ENCODE peak calls at places on chromosome 6, in five cellular contexts. I is endothelial cell, L is psoas muscle, E is heart left ventricle, Q is heart right ventricle. J is an unnamed sample.

GRCh38 chr6:6895929-6896328 is 211.8 kb upstream of the RREB1 start:
- DNase-seq in I (no peak), L (no peak), E (no peak), Q (no peak), J (no peak)

GRCh38 chr6:109406196-109406595 is 23.9 kb upstream of the CD164 start:
- DNase-seq in I (no peak), L (no peak), E (no peak), Q (no peak), J (no peak)

GRCh38 chr6:125236536-125237327 is 65.0 kb downstream of the HDDC2 start:
- DNase-seq in I (no peak), L (no peak), E (no peak), Q (no peak), J (no peak)

GRCh38 chr6:56359201-56359899 is 112.0 kb upstream of the COL21A1 start:
- DNase-seq in I (peak; percentile 67), L (no peak), E (peak; percentile 60), Q (no peak), J (peak; percentile 51)

GRCh38 chr6:111462770-111463391 is 20.1 kb downstream of the REV3L start:
- DNase-seq in I (no peak), L (no peak), E (no peak), Q (no peak), J (no peak)

GRCh38 chr6:34656378-34657036 is 40.1 kb downstream of the ILRUN start:
- DNase-seq in I (no peak), L (no peak), E (no peak), Q (no peak), J (no peak)

GRCh38 chr6:69069881-69070280 is 434.8 kb downstream of the ADGRB3 start:
- DNase-seq in I (no peak), L (no peak), E (no peak), Q (no peak), J (no peak)

GRCh38 chr6:162379762-162380409 is 347.7 kb downstream of the PRKN start:
- DNase-seq in I (no peak), L (no peak), E (no peak), Q (no peak), J (no peak)

GRCh38 chr6:36266913-36267644 is 2.8 kb upstream of the PNPLA1 start:
- DNase-seq in I (no peak), L (no peak), E (no peak), Q (no peak), J (no peak)

GRCh38 chr6:107670792-107671199 is 153.3 kb downstream of the SCML4 start:
- DNase-seq in I (peak; percentile 63), L (peak; percentile 78), E (peak; percentile 75), Q (peak; percentile 42), J (no peak)

GRCh38 chr6:63352587-63353281 is 33.0 kb upstream of the LGSN start:
- DNase-seq in I (peak; percentile 15), L (no peak), E (no peak), Q (no peak), J (no peak)

GRCh38 chr6:63353282-63353630 is 33.5 kb upstream of the LGSN start:
- DNase-seq in I (no peak), L (no peak), E (no peak), Q (no peak), J (no peak)

GRCh38 chr6:63349401-63349800 is 29.6 kb upstream of the LGSN start:
- DNase-seq in I (no peak), L (no peak), E (no peak), Q (no peak), J (no peak)

GRCh38 chr6:63348836-63349235 is 29.1 kb upstream of the LGSN start:
- DNase-seq in I (no peak), L (no peak), E (no peak), Q (no peak), J (no peak)

GRCh38 chr6:63351995-63352586 is 32.3 kb upstream of the LGSN start:
- DNase-seq in I (no peak), L (no peak), E (no peak), Q (no peak), J (no peak)
- TF ChIP-seq CTCF in I (no peak), L (peak; percentile 42), E (peak; percentile 48), Q (peak; percentile 27), J (peak; percentile 22)

GRCh38 chr6:87827291-87827690 is 125.3 kb upstream of the AKIRIN2 start:
- DNase-seq in I (no peak), L (no peak), E (no peak), Q (no peak), J (no peak)

GRCh38 chr6:87828044-87828443 is 126.0 kb upstream of the AKIRIN2 start:
- DNase-seq in I (no peak), L (no peak), E (no peak), Q (no peak), J (no peak)

GRCh38 chr6:87830834-87831374 is 128.9 kb upstream of the AKIRIN2 start:
- DNase-seq in I (no peak), L (no peak), E (no peak), Q (no peak), J (no peak)

GRCh38 chr6:87829622-87830121 is 127.6 kb upstream of the AKIRIN2 start:
- DNase-seq in I (no peak), L (no peak), E (no peak), Q (no peak), J (no peak)

GRCh38 chr6:87832025-87832825 is 130.2 kb upstream of the AKIRIN2 start:
- DNase-seq in I (no peak), L (no peak), E (no peak), Q (no peak), J (no peak)
- TF ChIP-seq CTCF in I (no peak), L (peak; percentile 34), E (peak; percentile 53), Q (peak; percentile 21), J (peak; percentile 29)

GRCh38 chr6:17086469-17086868 is 15.4 kb upstream of the STMND1 start:
- DNase-seq in I (peak; percentile 69), L (no peak), E (peak; percentile 46), Q (no peak), J (peak; percentile 21)

GRCh38 chr6:17093692-17094091 is 8.2 kb upstream of the STMND1 start:
- DNase-seq in I (no peak), L (no peak), E (no peak), Q (no peak), J (no peak)

GRCh38 chr6:17096076-17096475 is 5.8 kb upstream of the STMND1 start:
- DNase-seq in I (no peak), L (no peak), E (no peak), Q (no peak), J (no peak)

GRCh38 chr6:17088091-17088611 is 13.7 kb upstream of the STMND1 start:
- DNase-seq in I (no peak), L (no peak), E (no peak), Q (no peak), J (no peak)

GRCh38 chr6:17091122-17091521 is 10.7 kb upstream of the STMND1 start:
- DNase-seq in I (no peak), L (no peak), E (no peak), Q (no peak), J (no peak)
- TF ChIP-seq CTCF in I (peak; percentile 66), L (peak; percentile 7), E (no peak), Q (peak; percentile 8), J (peak; percentile 53)

GRCh38 chr6:126628125-126628524 is 288.2 kb downstream of the CENPW start:
- DNase-seq in I (no peak), L (no peak), E (no peak), Q (no peak), J (no peak)

GRCh38 chr6:126632271-126632670 is 292.4 kb downstream of the CENPW start:
- DNase-seq in I (no peak), L (no peak), E (no peak), Q (no peak), J (no peak)

GRCh38 chr6:126631343-126631742 is 291.4 kb downstream of the CENPW start:
- DNase-seq in I (no peak), L (no peak), E (no peak), Q (no peak), J (no peak)

GRCh38 chr6:126633362-126633761 is 293.4 kb downstream of the CENPW start:
- DNase-seq in I (no peak), L (no peak), E (no peak), Q (no peak), J (no peak)
- TF ChIP-seq CTCF in I (no peak), L (no peak), E (no peak), Q (no peak), J (no peak)

DNA sequence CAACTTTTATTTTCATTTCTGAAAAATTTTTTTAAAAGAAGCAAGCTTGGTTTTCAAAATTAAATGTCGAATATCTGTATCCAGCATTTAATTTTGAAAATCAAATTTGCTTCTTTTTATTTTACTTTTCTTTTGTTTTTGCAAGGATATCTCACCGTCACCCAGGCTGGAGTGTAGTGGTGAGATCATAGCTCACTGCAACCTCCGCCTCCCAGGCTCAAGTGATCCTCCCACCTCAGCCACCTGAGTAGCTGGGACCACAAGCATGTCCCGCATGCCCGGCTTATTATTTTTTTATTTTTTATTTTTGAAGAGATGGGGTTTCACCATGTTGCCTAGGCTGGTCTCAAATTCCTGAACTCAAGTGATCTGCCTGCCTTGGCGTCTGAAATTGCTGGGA is 17.0 kb upstream of the EPB41L2 start:
- DNase-seq in I (no peak), L (no peak), E (no peak), Q (no peak), J (no peak)
- TF ChIP-seq CTCF in I (no peak), L (no peak), E (no peak), Q (no peak), J (no peak)

DNA sequence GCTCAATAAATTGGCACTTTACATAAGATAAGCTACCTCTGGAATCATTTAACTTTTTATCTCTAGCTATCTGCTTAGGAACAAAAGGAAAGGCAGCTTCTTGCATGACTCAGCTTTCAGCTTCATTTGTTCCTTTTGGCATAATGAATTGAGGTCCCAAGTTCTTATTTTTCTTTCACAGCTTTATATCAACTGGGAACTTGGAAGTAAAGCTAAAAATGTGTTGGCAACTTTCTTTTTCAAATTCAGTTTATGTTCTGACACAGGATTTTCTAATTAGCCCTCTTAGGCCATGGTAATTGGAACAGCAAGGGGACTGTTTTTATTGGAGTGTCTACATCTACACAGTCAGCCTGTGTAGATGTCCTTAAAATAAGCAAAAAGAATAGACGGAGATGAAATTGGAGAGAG is 55.2 kb upstream of the MRAP2 start:
- DNase-seq in I (no peak), L (no peak), E (no peak), Q (no peak), J (no peak)
- TF ChIP-seq CTCF in I (no peak), L (no peak), E (no peak), Q (no peak), J (no peak)

DNA sequence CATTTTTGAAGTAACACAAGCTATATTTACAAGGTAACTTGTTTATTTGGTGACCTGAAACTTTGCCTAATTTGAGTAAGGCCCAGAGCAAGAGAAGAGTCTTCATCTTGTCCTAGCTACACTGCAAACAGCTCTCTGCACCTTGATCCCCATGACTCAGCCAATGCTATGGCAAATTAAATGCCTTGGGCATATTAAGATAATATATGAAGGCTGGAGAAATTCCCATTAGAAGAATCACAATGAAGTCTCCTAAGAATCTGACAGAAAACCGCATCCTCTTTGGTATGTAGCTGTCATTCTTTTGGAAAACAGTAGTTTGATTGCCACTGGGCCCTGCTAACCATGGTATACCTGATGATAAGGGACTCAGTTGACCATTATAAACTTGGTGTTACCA is 204.5 kb downstream of the UBE3D start:
- DNase-seq in I (no peak), L (no peak), E (no peak), Q (no peak), J (no peak)
- TF ChIP-seq CTCF in I (no peak), L (no peak), E (no peak), Q (no peak), J (no peak)

J was measured in progenitor cell of endocrine pancreas.